ENCODE peak calls at places on chromosome 10, in four cellular contexts. T is brain pericyte; U is activated naive CD8-positive, alpha-beta T cell treated with anti-CD3 and anti-CD28 coated beads, Interleukin-2, amount 10 ng/mL, durations not matched to agents 7 days and 5 days; S is GM12865. R is an unnamed sample.

GRCh38 chr10:92208736-92209135 is 82.1 kb downstream of the CPEB3 start:
- DNase-seq in S (peak; percentile 22), T (no peak), U (no peak), R (no peak)

GRCh38 chr10:12351447-12351846 is 2.1 kb downstream of the CAMK1D start:
- DNase-seq in T (no peak), U (peak; percentile 40), S (peak; percentile 59), R (no peak)

GRCh38 chr10:115141254-115141653 is 48.1 kb downstream of the ATRNL1 start:
- DNase-seq in U (no peak), S (peak; percentile 5), T (no peak), R (no peak)

GRCh38 chr10:7133270-7133669 is 277.6 kb downstream of the SFMBT2 start:
- DNase-seq in T (no peak), S (no peak), U (no peak), R (no peak)

GRCh38 chr10:675532-675931 is 13.9 kb downstream of the DIP2C start:
- DNase-seq in T (no peak), U (no peak), S (no peak), R (no peak)

GRCh38 chr10:96560970-96561887 is 25.6 kb downstream of the TM9SF3 start:
- DNase-seq in U (no peak), S (no peak), T (no peak), R (no peak)

GRCh38 chr10:77784856-77785255 is 141.7 kb downstream of the DLG5 start:
- DNase-seq in U (no peak), S (no peak), T (no peak), R (no peak)

GRCh38 chr10:102918817-102919236 is 733 bp downstream of the CNNM2 start:
- DNase-seq in U (peak; percentile 64), T (no peak), S (peak; percentile 45), R (no peak)

GRCh38 chr10:60114765-60115586 is 208.6 kb upstream of the CCDC6 start:
- DNase-seq in S (peak; percentile 69), U (no peak), T (no peak), R (no peak)

GRCh38 chr10:75352650-75353049 is 48.9 kb downstream of the ZNF503 start:
- DNase-seq in T (no peak), U (no peak), S (no peak), R (no peak)

GRCh38 chr10:32386623-32387022 is 39.7 kb upstream of the EPC1 start:
- DNase-seq in T (no peak), S (no peak), U (no peak), R (no peak)

GRCh38 chr10:20396168-20396567 is 500.9 kb downstream of the NEBL start:
- DNase-seq in S (no peak), U (no peak), T (no peak), R (no peak)

GRCh38 chr10:115827650-115828049 is 445.4 kb downstream of the GFRA1 start:
- DNase-seq in U (no peak), S (no peak), T (no peak), R (no peak)

GRCh38 chr10:5419466-5420094 is 7.2 kb downstream of the NET1 start:
- DNase-seq in T (no peak), U (no peak), S (no peak), R (no peak)

GRCh38 chr10:89414879-89415821 is 782 bp downstream of the IFIT5 start:
- DNase-seq in T (peak; percentile 21), U (no peak), S (peak; percentile 45), R (peak; percentile 65)

R was measured in left lobe of liver.